ENCODE peak calls at places on chromosome 15, in four cellular contexts. U, R, E and T are unnamed samples.

GRCh38 chr15:90343391-90343790 is 8.7 kb upstream of the ZNF774 start:
- DNase-seq in U (peak), R (no peak), E (no peak), T (no peak)

GRCh38 chr15:76185716-76186115 is 125.6 kb downstream of the ETFA start:
- DNase-seq in U (peak), E (peak), R (no peak), T (peak)

GRCh38 chr15:47870956-47871625 is 153.8 kb downstream of the SEMA6D start:
- DNase-seq in E (no peak), R (no peak), U (no peak), T (no peak)

GRCh38 chr15:71802770-71803169 is 7.6 kb upstream of the NR2E3 start:
- DNase-seq in E (peak), R (no peak), U (peak), T (no peak)

GRCh38 chr15:91141102-91141501 is 41.0 kb downstream of the SV2B start:
- DNase-seq in E (no peak), U (no peak), R (no peak), T (no peak)

GRCh38 chr15:78000089-78000926 is 77.2 kb downstream of the TBC1D2B start:
- DNase-seq in U (peak), R (no peak), E (peak), T (peak)

GRCh38 chr15:31843426-31844055 is 186.8 kb upstream of the CHRNA7 start:
- DNase-seq in R (no peak), U (no peak), E (no peak), T (no peak)

GRCh38 chr15:95804484-95804883 is 526.0 kb upstream of the NR2F2 start:
- DNase-seq in R (no peak), E (no peak), U (no peak), T (no peak)

GRCh38 chr15:63121382-63122001 is at the start of gene LACTB:
- DNase-seq in U (peak), R (peak), E (peak), T (peak)

GRCh38 chr15:75712668-75713337 is at the start of gene CSPG4:
- DNase-seq in E (peak), U (peak), R (no peak), T (peak)

GRCh38 chr15:89971592-89971997 is 29.5 kb upstream of the ZNF710 start:
- DNase-seq in R (peak), U (peak), E (peak), T (no peak)

GRCh38 chr15:98903377-98904018 is 104.1 kb downstream of the PGPEP1L start:
- DNase-seq in E (no peak), U (no peak), R (no peak), T (no peak)

GRCh38 chr15:79673416-79674123 is 223.2 kb downstream of the MTHFS start:
- DNase-seq in U (no peak), R (peak), E (peak), T (no peak)

GRCh38 chr15:62706361-62706760 is 336.2 kb upstream of the TPM1 start:
- DNase-seq in U (no peak), E (no peak), R (no peak), T (no peak)

GRCh38 chr15:37425541-37425940 is 325.2 kb upstream of the MEIS2 start:
- DNase-seq in R (no peak), U (no peak), E (no peak), T (no peak)

GRCh38 chr15:68403161-68403941 is 28.6 kb downstream of the ITGA11 start:
- DNase-seq in U (no peak), E (peak), R (no peak), T (no peak)

GRCh38 chr15:68404056-68404798 is 27.7 kb downstream of the ITGA11 start:
- DNase-seq in E (peak), U (no peak), R (no peak), T (no peak)

GRCh38 chr15:68407141-68407885 is 24.6 kb downstream of the ITGA11 start:
- DNase-seq in R (no peak), U (no peak), E (peak), T (no peak)

GRCh38 chr15:68407886-68408500 is 24.0 kb downstream of the ITGA11 start:
- DNase-seq in E (no peak), U (no peak), R (no peak), T (no peak)

DNA sequence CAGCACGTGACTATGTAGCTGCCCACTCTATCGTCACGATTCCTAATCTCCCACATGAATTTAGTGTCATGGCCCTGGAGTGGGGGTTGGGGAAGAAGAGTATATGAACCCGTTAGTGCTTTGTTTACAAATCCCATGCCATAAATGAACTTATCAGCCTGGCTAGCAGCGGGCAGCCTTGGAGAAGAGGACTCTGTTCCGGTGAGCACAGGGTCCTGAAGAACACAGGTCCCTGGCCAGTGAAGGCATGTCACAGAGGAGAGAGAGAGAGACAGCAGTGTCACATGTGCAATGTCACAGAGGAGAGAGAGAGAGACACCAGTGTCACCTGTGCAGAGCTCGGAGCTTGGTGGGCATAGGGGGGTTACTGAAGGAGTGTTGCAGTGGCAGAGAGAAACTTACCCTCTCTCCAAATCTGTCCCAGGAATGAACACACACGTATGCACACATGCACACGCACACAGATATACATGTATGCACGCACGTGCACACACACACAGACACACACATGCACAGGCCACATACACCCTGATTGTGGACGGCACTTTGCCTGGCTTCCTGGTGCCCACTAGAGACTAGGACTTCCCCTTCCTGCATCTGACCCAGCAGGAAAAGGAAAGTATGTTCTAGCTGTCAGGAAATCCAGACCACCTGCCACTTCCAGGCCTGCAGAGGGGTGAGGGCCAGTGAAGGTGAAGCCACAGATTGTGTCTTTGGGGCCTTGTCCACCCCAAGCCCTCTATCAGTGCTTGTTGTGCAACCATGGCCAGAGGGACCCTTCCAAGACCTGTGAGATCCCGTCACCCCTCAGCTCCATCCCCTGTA is 26.3 kb downstream of the ITGA11 start:
- DNase-seq in U (no peak), R (no peak), E (peak), T (no peak)
- TF ChIP-seq JUND in U (no peak), R (no peak), E (no peak), T (no peak)

GRCh38 chr15:83869329-83869728 is 215.4 kb downstream of the ADAMTSL3 start:
- DNase-seq in R (no peak), E (no peak), U (no peak), T (no peak)
- TF ChIP-seq JUND in R (no peak), E (no peak), U (no peak), T (no peak)

DNA sequence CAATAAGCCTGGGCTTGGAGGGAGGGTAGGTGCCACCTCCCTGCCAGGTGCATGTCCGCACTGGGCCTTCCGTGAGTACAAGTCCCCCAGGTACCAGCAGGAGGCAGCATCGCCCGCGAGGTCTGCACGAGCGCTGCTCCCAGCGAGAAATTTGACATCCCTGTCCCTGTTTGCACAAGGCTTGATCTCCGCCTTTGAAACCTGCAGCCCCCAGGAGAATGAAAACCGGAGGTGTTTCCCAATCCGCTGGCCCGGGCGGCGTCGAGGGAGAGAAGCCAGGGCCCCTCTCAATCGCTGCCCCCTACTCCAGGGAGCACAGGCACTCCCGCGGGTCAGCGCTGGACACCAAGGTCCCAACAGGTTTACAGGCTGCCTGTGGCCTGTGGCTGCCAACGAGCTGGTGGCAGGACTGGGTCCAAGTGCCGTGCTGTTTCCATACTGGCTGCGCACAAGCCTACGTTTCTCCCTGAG is 961 bp downstream of the HAPLN3 start:
- DNase-seq in E (peak), R (no peak), U (peak), T (peak)
- TF ChIP-seq JUND in E (peak), R (no peak), U (peak), T (no peak)

GRCh38 chr15:69664572-69665326 is 212.1 kb downstream of the RPLP1 start:
- DNase-seq in U (no peak), E (no peak), R (no peak), T (no peak)
- TF ChIP-seq JUND in U (no peak), E (no peak), R (no peak), T (no peak)

GRCh38 chr15:57947781-57948180 is 117.7 kb downstream of the ALDH1A2 start:
- DNase-seq in R (no peak), E (no peak), U (no peak), T (no peak)
- TF ChIP-seq JUND in R (no peak), E (no peak), U (no peak), T (no peak)

DNA sequence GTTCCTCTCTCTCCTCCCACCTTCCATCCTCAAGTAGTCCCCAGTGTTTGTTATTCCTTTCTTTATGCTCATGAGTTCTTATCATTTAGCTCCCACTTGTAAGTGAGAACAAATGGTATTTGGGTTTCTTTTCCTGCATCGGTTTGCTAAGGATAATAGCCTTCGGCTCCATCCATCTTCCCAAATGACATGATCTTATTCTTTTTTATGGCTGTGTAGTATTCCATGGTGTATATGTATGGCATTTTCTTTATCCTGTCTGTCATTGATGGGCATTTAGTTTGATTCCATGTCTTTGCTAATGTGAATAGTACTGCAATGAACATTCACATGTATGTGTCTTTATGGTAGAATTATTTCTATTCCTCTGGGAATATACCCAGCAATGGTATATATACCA is 62.4 kb upstream of the CFAP161 start:
- DNase-seq in E (no peak), R (no peak), U (no peak), T (no peak)
- TF ChIP-seq JUND in E (no peak), R (no peak), U (no peak), T (no peak)

GRCh38 chr15:85625856-85626255 is 168.9 kb downstream of the KLHL25 start:
- DNase-seq in U (no peak), R (no peak), E (no peak), T (no peak)
- TF ChIP-seq JUND in U (no peak), R (no peak), E (no peak), T (no peak)